ENCODE peak calls at places on chromosomes 16 and 17, in four cellular contexts. One of them, this sample, is unnamed.

GRCh38 chr17:42519546-42520444 is 16.2 kb upstream of the NAGLU start:
- DNase-seq in posterior vena cava: peak
- DNase-seq in cerebellar cortex: peak
- DNase-seq in NCI-H1417: no peak
- DNase-seq in this sample: no peak

GRCh38 chr16:27838536-27839175 is 224.9 kb downstream of the GSG1L start:
- DNase-seq in posterior vena cava: peak
- DNase-seq in cerebellar cortex: no peak
- DNase-seq in NCI-H1417: no peak
- DNase-seq in this sample: no peak

GRCh38 chr17:77875881-77876509 is 82.5 kb upstream of the TNRC6C start:
- DNase-seq in posterior vena cava: no peak
- DNase-seq in cerebellar cortex: no peak
- DNase-seq in NCI-H1417: no peak
- DNase-seq in this sample: no peak

GRCh38 chr16:30948087-30948955 is 547 bp upstream of the ORAI3 start:
- DNase-seq in posterior vena cava: peak
- DNase-seq in cerebellar cortex: peak
- DNase-seq in NCI-H1417: peak
- DNase-seq in this sample: no peak

GRCh38 chr17:18129041-18129502 is 20.5 kb downstream of the MYO15A start:
- DNase-seq in posterior vena cava: no peak
- DNase-seq in cerebellar cortex: peak
- DNase-seq in NCI-H1417: no peak
- DNase-seq in this sample: no peak

GRCh38 chr17:56893503-56893902 is 20.3 kb downstream of the TRIM25 start:
- DNase-seq in posterior vena cava: no peak
- DNase-seq in cerebellar cortex: no peak
- DNase-seq in NCI-H1417: peak
- DNase-seq in this sample: no peak

GRCh38 chr17:38404174-38404943 is 23.9 kb upstream of the ARHGAP23 start:
- DNase-seq in posterior vena cava: no peak
- DNase-seq in cerebellar cortex: no peak
- DNase-seq in NCI-H1417: no peak
- DNase-seq in this sample: no peak

GRCh38 chr17:74851612-74852236 is 8.0 kb downstream of the GRIN2C start:
- DNase-seq in posterior vena cava: no peak
- DNase-seq in cerebellar cortex: no peak
- DNase-seq in NCI-H1417: peak
- DNase-seq in this sample: no peak

GRCh38 chr17:10172241-10172741 is 26.1 kb downstream of the GAS7 start:
- DNase-seq in posterior vena cava: no peak
- DNase-seq in cerebellar cortex: no peak
- DNase-seq in NCI-H1417: no peak
- DNase-seq in this sample: no peak

This sample was measured in NCI-H2107.